ENCODE peak calls at places on chromosomes 2 and 18, in six cellular contexts. G, U, J, R, F and P are unnamed samples.

GRCh38 chr2:223601932-223602676 is at the start of gene SCG2:
- DNase-seq in G (peak), U (peak), J (peak), R (no peak), F (peak), P (peak)

GRCh38 chr18:12321331-12321730 is 13.3 kb downstream of the TUBB6 start:
- DNase-seq in G (no peak), U (no peak), J (no peak), R (no peak), F (no peak), P (no peak)

GRCh38 chr2:10499275-10499907 is 51.3 kb upstream of the ODC1 start:
- DNase-seq in G (no peak), U (no peak), J (no peak), R (no peak), F (no peak), P (no peak)

GRCh38 chr2:12005886-12006681 is 259.7 kb downstream of the LPIN1 start:
- DNase-seq in G (peak), U (no peak), J (no peak), R (peak), F (no peak), P (no peak)

GRCh38 chr2:157625311-157625710 is 3.4 kb downstream of the ACVR1C start:
- DNase-seq in G (no peak), U (no peak), J (no peak), R (no peak), F (no peak), P (no peak)

GRCh38 chr2:31241625-31242270 is 7.8 kb downstream of the EHD3 start:
- DNase-seq in G (no peak), U (no peak), J (no peak), R (no peak), F (no peak), P (no peak)

GRCh38 chr2:75098856-75099255 is 100.5 kb downstream of the TACR1 start:
- DNase-seq in G (peak), U (peak), J (no peak), R (no peak), F (peak), P (no peak)

GRCh38 chr18:77765468-77765867 is 515.8 kb downstream of the GALR1 start:
- DNase-seq in G (peak), U (peak), J (no peak), R (no peak), F (peak), P (no peak)

GRCh38 chr2:2409481-2409880 is 78.4 kb upstream of the MYT1L start:
- DNase-seq in G (no peak), U (no peak), J (no peak), R (no peak), F (no peak), P (no peak)

GRCh38 chr2:43029186-43029585 is 197.2 kb downstream of the ZFP36L2 start:
- DNase-seq in G (no peak), U (no peak), J (no peak), R (no peak), F (no peak), P (no peak)

GRCh38 chr2:218281449-218281848 is 10.9 kb downstream of the TMBIM1 start:
- DNase-seq in G (no peak), U (no peak), J (no peak), R (no peak), F (no peak), P (no peak)

GRCh38 chr2:8202139-8202538 is 479.7 kb upstream of the ID2 start:
- DNase-seq in G (no peak), U (no peak), J (no peak), R (peak), F (no peak), P (peak)

GRCh38 chr2:170255137-170255536 is 77.2 kb downstream of the MYO3B start:
- DNase-seq in G (no peak), U (no peak), J (no peak), R (no peak), F (no peak), P (no peak)

GRCh38 chr2:207073791-207074678 is 91.7 kb downstream of the KLF7 start:
- DNase-seq in G (no peak), U (no peak), J (no peak), R (no peak), F (no peak), P (no peak)

GRCh38 chr2:270861-271260 is 6.1 kb downstream of the ACP1 start:
- DNase-seq in G (no peak), U (peak), J (no peak), R (no peak), F (no peak), P (no peak)
- TF ChIP-seq TAF1 in G (no peak), U (no peak), J (no peak), R (no peak), F (no peak), P (no peak)

GRCh38 chr2:127651987-127652550 is 6.1 kb downstream of the GPR17 start:
- DNase-seq in G (no peak), U (no peak), J (no peak), R (no peak), F (peak), P (no peak)
- TF ChIP-seq TAF1 in G (no peak), U (no peak), J (no peak), R (no peak), F (no peak), P (no peak)

GRCh38 chr2:133836691-133837090 is 268.4 kb upstream of the NCKAP5 start:
- DNase-seq in G (no peak), U (no peak), J (no peak), R (no peak), F (no peak), P (no peak)
- TF ChIP-seq TAF1 in G (no peak), U (no peak), J (no peak), R (no peak), F (no peak), P (no peak)

GRCh38 chr2:174697267-174697666 is 67.0 kb downstream of the CHRNA1 start:
- DNase-seq in G (peak), U (peak), J (no peak), R (no peak), F (peak), P (peak)
- TF ChIP-seq TAF1 in G (no peak), U (no peak), J (no peak), R (no peak), F (no peak), P (no peak)